ENCODE peak calls at places on chromosomes 4 and X, in eight cellular contexts. One of them, this sample, is unnamed.

GRCh38 chrX:63930140-63930539 is 145.1 kb upstream of the ARHGEF9 start:
- DNase-seq in GM06990: no peak
- DNase-seq in H9: peak
- DNase-seq in activated CD4-positive, alpha-beta T cell treated with anti-CD3 and anti-CD28 coated beads, Interleukin-2, amount 10 ng/mL, durations not matched to agents 7 days and 5 days: no peak
- DNase-seq in Right ventricle myocardium inferior: no peak
- DNase-seq in nucleus accumbens: no peak
- DNase-seq in omental fat pad: no peak
- DNase-seq in iPS-NIHi11: peak
- DNase-seq in this sample: no peak

GRCh38 chr4:113020966-113021365 is 28.5 kb upstream of the ANK2 start:
- DNase-seq in nucleus accumbens: no peak
- DNase-seq in omental fat pad: no peak
- DNase-seq in GM06990: no peak
- DNase-seq in activated CD4-positive, alpha-beta T cell treated with anti-CD3 and anti-CD28 coated beads, Interleukin-2, amount 10 ng/mL, durations not matched to agents 7 days and 5 days: no peak
- DNase-seq in Right ventricle myocardium inferior: no peak
- DNase-seq in iPS-NIHi11: no peak
- DNase-seq in H9: no peak
- DNase-seq in this sample: no peak

GRCh38 chrX:152901816-152902501 is 4.1 kb downstream of the ZNF185 start:
- DNase-seq in GM06990: no peak
- DNase-seq in iPS-NIHi11: no peak
- DNase-seq in nucleus accumbens: no peak
- DNase-seq in Right ventricle myocardium inferior: no peak
- DNase-seq in activated CD4-positive, alpha-beta T cell treated with anti-CD3 and anti-CD28 coated beads, Interleukin-2, amount 10 ng/mL, durations not matched to agents 7 days and 5 days: no peak
- DNase-seq in omental fat pad: no peak
- DNase-seq in H9: no peak
- DNase-seq in this sample: no peak

GRCh38 chr4:20193522-20193902 is 58.2 kb upstream of the SLIT2 start:
- DNase-seq in Right ventricle myocardium inferior: no peak
- DNase-seq in nucleus accumbens: no peak
- DNase-seq in GM06990: no peak
- DNase-seq in iPS-NIHi11: no peak
- DNase-seq in activated CD4-positive, alpha-beta T cell treated with anti-CD3 and anti-CD28 coated beads, Interleukin-2, amount 10 ng/mL, durations not matched to agents 7 days and 5 days: no peak
- DNase-seq in H9: no peak
- DNase-seq in omental fat pad: no peak
- DNase-seq in this sample: no peak

GRCh38 chr4:178633263-178633662 is 1191.0 kb upstream of the AGA start:
- DNase-seq in omental fat pad: no peak
- DNase-seq in iPS-NIHi11: no peak
- DNase-seq in H9: no peak
- DNase-seq in activated CD4-positive, alpha-beta T cell treated with anti-CD3 and anti-CD28 coated beads, Interleukin-2, amount 10 ng/mL, durations not matched to agents 7 days and 5 days: no peak
- DNase-seq in Right ventricle myocardium inferior: no peak
- DNase-seq in nucleus accumbens: no peak
- DNase-seq in GM06990: no peak
- DNase-seq in this sample: no peak

GRCh38 chr4:40956726-40957255 is 207.0 kb downstream of the NSUN7 start:
- DNase-seq in omental fat pad: no peak
- DNase-seq in activated CD4-positive, alpha-beta T cell treated with anti-CD3 and anti-CD28 coated beads, Interleukin-2, amount 10 ng/mL, durations not matched to agents 7 days and 5 days: no peak
- DNase-seq in H9: no peak
- DNase-seq in iPS-NIHi11: no peak
- DNase-seq in Right ventricle myocardium inferior: no peak
- DNase-seq in GM06990: no peak
- DNase-seq in nucleus accumbens: no peak
- DNase-seq in this sample: no peak

GRCh38 chr4:107548211-107548905 is 171.7 kb downstream of the PAPSS1 start:
- DNase-seq in omental fat pad: no peak
- DNase-seq in Right ventricle myocardium inferior: no peak
- DNase-seq in iPS-NIHi11: no peak
- DNase-seq in H9: no peak
- DNase-seq in GM06990: no peak
- DNase-seq in activated CD4-positive, alpha-beta T cell treated with anti-CD3 and anti-CD28 coated beads, Interleukin-2, amount 10 ng/mL, durations not matched to agents 7 days and 5 days: no peak
- DNase-seq in nucleus accumbens: no peak
- DNase-seq in this sample: no peak

GRCh38 chrX:73916931-73917657 is 354.1 kb downstream of the CHIC1 start:
- DNase-seq in GM06990: no peak
- DNase-seq in activated CD4-positive, alpha-beta T cell treated with anti-CD3 and anti-CD28 coated beads, Interleukin-2, amount 10 ng/mL, durations not matched to agents 7 days and 5 days: no peak
- DNase-seq in iPS-NIHi11: peak
- DNase-seq in nucleus accumbens: no peak
- DNase-seq in H9: no peak
- DNase-seq in Right ventricle myocardium inferior: no peak
- DNase-seq in omental fat pad: no peak
- DNase-seq in this sample: no peak

GRCh38 chrX:96389314-96390048 is 295.2 kb upstream of the DIAPH2 start:
- DNase-seq in activated CD4-positive, alpha-beta T cell treated with anti-CD3 and anti-CD28 coated beads, Interleukin-2, amount 10 ng/mL, durations not matched to agents 7 days and 5 days: no peak
- DNase-seq in Right ventricle myocardium inferior: no peak
- DNase-seq in nucleus accumbens: no peak
- DNase-seq in GM06990: no peak
- DNase-seq in H9: no peak
- DNase-seq in omental fat pad: no peak
- DNase-seq in iPS-NIHi11: no peak
- DNase-seq in this sample: no peak

GRCh38 chrX:154411322-154411980 is at the start of gene TAFAZZIN:
- DNase-seq in Right ventricle myocardium inferior: peak
- DNase-seq in GM06990: peak
- DNase-seq in H9: peak
- DNase-seq in omental fat pad: no peak
- DNase-seq in iPS-NIHi11: peak
- DNase-seq in nucleus accumbens: peak
- DNase-seq in activated CD4-positive, alpha-beta T cell treated with anti-CD3 and anti-CD28 coated beads, Interleukin-2, amount 10 ng/mL, durations not matched to agents 7 days and 5 days: peak
- DNase-seq in this sample: peak

GRCh38 chrX:108447303-108447702 is 7.7 kb downstream of the COL4A5 start:
- DNase-seq in H9: no peak
- DNase-seq in activated CD4-positive, alpha-beta T cell treated with anti-CD3 and anti-CD28 coated beads, Interleukin-2, amount 10 ng/mL, durations not matched to agents 7 days and 5 days: no peak
- DNase-seq in iPS-NIHi11: no peak
- DNase-seq in GM06990: no peak
- DNase-seq in omental fat pad: no peak
- DNase-seq in Right ventricle myocardium inferior: no peak
- DNase-seq in nucleus accumbens: no peak
- DNase-seq in this sample: no peak

GRCh38 chr4:18440527-18441215 is 419.1 kb upstream of the LCORL start:
- DNase-seq in omental fat pad: no peak
- DNase-seq in nucleus accumbens: no peak
- DNase-seq in GM06990: no peak
- DNase-seq in H9: no peak
- DNase-seq in activated CD4-positive, alpha-beta T cell treated with anti-CD3 and anti-CD28 coated beads, Interleukin-2, amount 10 ng/mL, durations not matched to agents 7 days and 5 days: no peak
- DNase-seq in Right ventricle myocardium inferior: no peak
- DNase-seq in iPS-NIHi11: no peak
- DNase-seq in this sample: no peak

GRCh38 chrX:9378980-9379696 is 85.7 kb upstream of the TBL1X start:
- DNase-seq in omental fat pad: no peak
- DNase-seq in activated CD4-positive, alpha-beta T cell treated with anti-CD3 and anti-CD28 coated beads, Interleukin-2, amount 10 ng/mL, durations not matched to agents 7 days and 5 days: no peak
- DNase-seq in GM06990: no peak
- DNase-seq in H9: no peak
- DNase-seq in Right ventricle myocardium inferior: no peak
- DNase-seq in iPS-NIHi11: no peak
- DNase-seq in nucleus accumbens: no peak
- DNase-seq in this sample: no peak

GRCh38 chr4:63717384-63717783 is 691.9 kb downstream of the TECRL start:
- DNase-seq in GM06990: no peak
- DNase-seq in H9: no peak
- DNase-seq in nucleus accumbens: no peak
- DNase-seq in activated CD4-positive, alpha-beta T cell treated with anti-CD3 and anti-CD28 coated beads, Interleukin-2, amount 10 ng/mL, durations not matched to agents 7 days and 5 days: no peak
- DNase-seq in iPS-NIHi11: peak
- DNase-seq in Right ventricle myocardium inferior: no peak
- DNase-seq in omental fat pad: no peak
- DNase-seq in this sample: no peak

GRCh38 chr4:95155759-95156451 is 392.9 kb downstream of the UNC5C start:
- DNase-seq in iPS-NIHi11: peak
- DNase-seq in GM06990: no peak
- DNase-seq in activated CD4-positive, alpha-beta T cell treated with anti-CD3 and anti-CD28 coated beads, Interleukin-2, amount 10 ng/mL, durations not matched to agents 7 days and 5 days: peak
- DNase-seq in nucleus accumbens: no peak
- DNase-seq in Right ventricle myocardium inferior: no peak
- DNase-seq in H9: no peak
- DNase-seq in omental fat pad: no peak
- DNase-seq in this sample: no peak

GRCh38 chr4:48002267-48002666 is 14.2 kb downstream of the CNGA1 start:
- DNase-seq in GM06990: no peak
- DNase-seq in nucleus accumbens: no peak
- DNase-seq in H9: no peak
- DNase-seq in Right ventricle myocardium inferior: no peak
- DNase-seq in omental fat pad: no peak
- DNase-seq in activated CD4-positive, alpha-beta T cell treated with anti-CD3 and anti-CD28 coated beads, Interleukin-2, amount 10 ng/mL, durations not matched to agents 7 days and 5 days: no peak
- DNase-seq in iPS-NIHi11: no peak
- DNase-seq in this sample: no peak